ENCODE peak calls at places on chromosome 21, in five cellular contexts. M is K562, E is H1, P is HepG2, T is SK-N-SH. G is an unnamed sample.
A peak's percentile ranks its signal among the peaks of the same experiment; 100 is the strongest.

GRCh38 chr21:26116456-26117011 is 54.0 kb downstream of the APP start:
- DNase-seq in M (no peak), E (no peak), P (peak; percentile 23), T (peak; percentile 27), G (no peak)

GRCh38 chr21:33064623-33064996 is 5.3 kb upstream of the OLIG1 start:
- DNase-seq in M (no peak), E (no peak), P (no peak), T (no peak), G (no peak)

GRCh38 chr21:33232640-33233039 is 2.9 kb downstream of the IFNAR2 start:
- DNase-seq in M (no peak), E (no peak), P (peak; percentile 28), T (no peak), G (no peak)

GRCh38 chr21:32321480-32321879 is 22.8 kb downstream of the MRAP start:
- DNase-seq in M (no peak), E (no peak), P (no peak), T (no peak), G (no peak)

GRCh38 chr21:18499761-18500376 is 96.3 kb upstream of the TMPRSS15 start:
- DNase-seq in M (peak; percentile 14), E (no peak), P (peak; percentile 21), T (peak; percentile 3), G (no peak)

GRCh38 chr21:43991447-43991991 is 20.6 kb upstream of the TRAPPC10 start:
- DNase-seq in M (no peak), E (no peak), P (no peak), T (no peak), G (no peak)

GRCh38 chr21:43347461-43347860 is 79.5 kb downstream of the SIK1 start:
- DNase-seq in M (no peak), E (no peak), P (no peak), T (no peak), G (no peak)

GRCh38 chr21:15139881-15140280 is 75.1 kb upstream of the NRIP1 start:
- DNase-seq in M (no peak), E (no peak), P (no peak), T (no peak), G (no peak)

GRCh38 chr21:15254111-15254510 is 189.3 kb upstream of the NRIP1 start:
- DNase-seq in M (no peak), E (no peak), P (no peak), T (no peak), G (no peak)

GRCh38 chr21:31543191-31543590 is 116.3 kb upstream of the SOD1 start:
- DNase-seq in M (no peak), E (no peak), P (no peak), T (no peak), G (no peak)

GRCh38 chr21:26840912-26841311 is 4.3 kb downstream of the ADAMTS1 start:
- DNase-seq in M (no peak), E (no peak), P (no peak), T (peak; percentile 29), G (no peak)

GRCh38 chr21:43322805-43323204 is 104.1 kb downstream of the SIK1 start:
- DNase-seq in M (no peak), E (no peak), P (no peak), T (no peak), G (no peak)

GRCh38 chr21:15140321-15141019 is 75.7 kb upstream of the NRIP1 start:
- DNase-seq in M (no peak), E (no peak), P (peak; percentile 99), T (no peak), G (no peak)

GRCh38 chr21:26409735-26410134 is 163.4 kb downstream of the CYYR1 start:
- DNase-seq in M (no peak), E (no peak), P (no peak), T (peak; percentile 27), G (no peak)

GRCh38 chr21:44285547-44285992 is at the start of gene AIRE:
- DNase-seq in M (no peak), E (no peak), P (no peak), T (peak; percentile 64), G (no peak)

GRCh38 chr21:46423546-46424061 is 35.1 kb upstream of the DIP2A start:
- DNase-seq in M (no peak), E (no peak), P (no peak), T (no peak), G (no peak)

GRCh38 chr21:32713726-32714125 is 14.1 kb downstream of the SYNJ1 start:
- DNase-seq in M (peak; percentile 25), E (no peak), P (no peak), T (no peak), G (no peak)

GRCh38 chr21:32794643-32795042 is 23.1 kb upstream of the PAXBP1 start:
- DNase-seq in M (no peak), E (no peak), P (peak; percentile 63), T (no peak), G (no peak)

GRCh38 chr21:27776925-27777553 is 810.2 kb upstream of the ADAMTS5 start:
- DNase-seq in M (no peak), E (no peak), P (no peak), T (no peak), G (no peak)

GRCh38 chr21:44092201-44092600 is 15.0 kb upstream of the PWP2 start:
- DNase-seq in M (no peak), E (no peak), P (no peak), T (no peak), G (no peak)

GRCh38 chr21:27564684-27565280 is 597.9 kb upstream of the ADAMTS5 start:
- DNase-seq in M (no peak), E (peak; percentile 7), P (no peak), T (peak; percentile 36), G (no peak)

GRCh38 chr21:24870633-24871032 is 736.6 kb downstream of the MRPL39 start:
- DNase-seq in M (no peak), E (no peak), P (no peak), T (no peak), G (no peak)

GRCh38 chr21:31498985-31499384 is 154.9 kb upstream of the TIAM1 start:
- DNase-seq in M (no peak), E (no peak), P (no peak), T (no peak), G (no peak)

GRCh38 chr21:24895885-24896734 is 711.2 kb downstream of the MRPL39 start:
- DNase-seq in M (no peak), E (no peak), P (no peak), T (peak; percentile 1), G (peak; percentile 49)

GRCh38 chr21:46425061-46425460 is 33.6 kb upstream of the DIP2A start:
- DNase-seq in M (no peak), E (no peak), P (no peak), T (no peak), G (no peak)

GRCh38 chr21:33541756-33542639 is at the start of gene GART:
- DNase-seq in M (peak; percentile 86), E (peak; percentile 39), P (peak; percentile 73), T (peak; percentile 88), G (peak; percentile 35)

GRCh38 chr21:14550200-14550599 is 4.1 kb upstream of the SAMSN1 start:
- DNase-seq in M (no peak), E (no peak), P (no peak), T (no peak), G (no peak)

GRCh38 chr21:42707207-42707830 is 53.9 kb downstream of the PDE9A start:
- DNase-seq in M (no peak), E (no peak), P (no peak), T (no peak), G (no peak)

GRCh38 chr21:32494946-32495703 is 82.6 kb downstream of the EVA1C start:
- DNase-seq in M (peak; percentile 25), E (no peak), P (no peak), T (no peak), G (no peak)

GRCh38 chr21:34824314-34824713 is 155.5 kb downstream of the CLIC6 start:
- DNase-seq in M (no peak), E (no peak), P (no peak), T (no peak), G (no peak)

GRCh38 chr21:34822957-34823356 is 154.2 kb downstream of the CLIC6 start:
- DNase-seq in M (no peak), E (no peak), P (no peak), T (no peak), G (no peak)

GRCh38 chr21:34821717-34822116 is 152.9 kb downstream of the CLIC6 start:
- DNase-seq in M (no peak), E (no peak), P (no peak), T (peak; percentile 49), G (no peak)

GRCh38 chr21:34820051-34820450 is 151.3 kb downstream of the CLIC6 start:
- DNase-seq in M (peak; percentile 36), E (no peak), P (no peak), T (no peak), G (no peak)

GRCh38 chr21:34822209-34822608 is 153.4 kb downstream of the CLIC6 start:
- DNase-seq in M (no peak), E (no peak), P (no peak), T (no peak), G (no peak)
- TF ChIP-seq JUND in M (no peak), E (no peak), P (no peak), T (no peak), G (no peak)

GRCh38 chr21:16590658-16591057 is 860.9 kb downstream of the USP25 start:
- DNase-seq in M (no peak), E (no peak), P (no peak), T (no peak), G (no peak)

GRCh38 chr21:16590186-16590585 is 860.4 kb downstream of the USP25 start:
- DNase-seq in M (no peak), E (no peak), P (no peak), T (no peak), G (no peak)

GRCh38 chr21:16589499-16589898 is 859.7 kb downstream of the USP25 start:
- DNase-seq in M (no peak), E (no peak), P (no peak), T (no peak), G (no peak)

GRCh38 chr21:16594191-16594590 is 864.4 kb downstream of the USP25 start:
- DNase-seq in M (no peak), E (no peak), P (no peak), T (no peak), G (no peak)

DNA sequence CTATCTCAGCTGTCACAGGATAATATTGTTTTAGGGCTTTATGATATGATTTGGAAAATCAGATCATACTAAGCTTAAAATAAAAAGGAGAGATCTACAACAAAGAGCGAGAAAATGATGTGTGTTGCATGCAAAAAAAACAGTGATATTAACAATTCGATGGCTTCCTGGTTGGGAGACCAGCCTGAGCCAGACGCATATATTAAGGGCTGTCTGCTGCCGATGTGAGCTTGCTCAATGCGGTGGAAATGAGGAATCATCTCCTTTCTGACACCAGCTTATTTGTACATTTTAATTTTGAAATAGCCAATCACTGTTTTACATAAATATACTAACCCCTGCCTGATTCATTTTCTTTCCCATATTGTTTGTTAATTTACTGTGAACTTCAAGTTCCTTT is 862.6 kb downstream of the USP25 start:
- DNase-seq in M (no peak), E (no peak), P (no peak), T (peak; percentile 32), G (no peak)
- TF ChIP-seq YY1 in M (no peak), E (no peak), P (no peak), T (no peak), G (no peak)

GRCh38 chr21:38813143-38813542 is 7.4 kb downstream of the ETS2 start:
- DNase-seq in M (no peak), E (no peak), P (no peak), T (no peak), G (no peak)
- TF ChIP-seq JUND in M (no peak), E (no peak), P (no peak), T (no peak), G (no peak)

DNA sequence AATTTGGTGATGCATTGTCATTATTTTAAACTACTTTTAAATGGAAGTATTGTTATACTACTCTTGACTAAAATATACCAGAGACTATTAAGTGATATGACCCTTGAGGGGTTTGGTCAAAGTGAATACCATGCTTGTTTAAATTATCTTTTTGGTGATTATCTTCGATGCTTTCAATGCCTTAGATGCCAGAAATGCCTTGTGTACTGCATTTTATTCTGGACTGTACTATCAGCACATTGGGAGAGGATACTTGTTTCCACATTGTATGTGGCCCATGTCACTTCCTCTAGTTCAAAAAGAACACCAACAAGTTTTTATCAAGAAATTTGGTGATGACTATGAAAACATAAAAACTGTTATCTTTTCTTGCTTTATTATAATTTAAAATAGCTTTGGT is 16.3 kb downstream of the MAP3K7CL start:
- DNase-seq in M (no peak), E (no peak), P (no peak), T (no peak), G (no peak)
- TF ChIP-seq YY1 in M (no peak), E (no peak), P (no peak), T (no peak), G (no peak)

G was measured in GM12878.